ENCODE peak calls at places on chromosomes 7 and 10, in four cellular contexts. X is K562, Q is GM12891, F is GM12878. K is an unnamed sample.

GRCh38 chr7:146736446-146737190 is 620.0 kb downstream of the CNTNAP2 start:
- DNase-seq in Q (no peak), F (no peak), X (no peak), K (no peak)

GRCh38 chr10:9757176-9757575 is 1260.5 kb upstream of the CELF2 start:
- DNase-seq in Q (no peak), X (no peak), F (no peak), K (no peak)

GRCh38 chr7:132368246-132368900 is 207.9 kb downstream of the PLXNA4 start:
- DNase-seq in F (no peak), Q (no peak), X (no peak), K (no peak)

GRCh38 chr7:81484266-81484665 is 285.6 kb downstream of the HGF start:
- DNase-seq in Q (no peak), F (no peak), X (no peak), K (no peak)

GRCh38 chr7:99837649-99838361 is 10.0 kb downstream of the CYP3A43 start:
- DNase-seq in X (no peak), Q (peak; percentile 11), F (peak; percentile 36), K (no peak)

GRCh38 chr10:87706731-87707130 is 47.1 kb downstream of the PAPSS2 start:
- DNase-seq in F (no peak), X (no peak), Q (no peak), K (no peak)

GRCh38 chr7:116752305-116753074 is 80.5 kb downstream of the MET start:
- DNase-seq in F (no peak), X (no peak), Q (no peak), K (no peak)

GRCh38 chr7:91164948-91165845 is 99.0 kb upstream of the FZD1 start:
- DNase-seq in Q (peak; percentile 13), F (peak; percentile 24), X (no peak), K (peak; percentile 45)

GRCh38 chr7:140972876-140973829 is 41.6 kb downstream of the MRPS33 start:
- DNase-seq in X (no peak), F (no peak), Q (no peak), K (no peak)

GRCh38 chr10:73584737-73585136 is 6.4 kb downstream of the USP54 start:
- DNase-seq in X (no peak), Q (no peak), F (no peak), K (no peak)

GRCh38 chr10:72229261-72230251 is 13.5 kb upstream of the ASCC1 start:
- DNase-seq in X (no peak), Q (no peak), F (no peak), K (no peak)

GRCh38 chr7:135719688-135720087 is 8.3 kb downstream of the SLC13A4 start:
- DNase-seq in X (no peak), F (no peak), Q (no peak), K (no peak)

GRCh38 chr10:43707755-43708154 is 59.1 kb upstream of the ZNF32 start:
- DNase-seq in X (no peak), Q (no peak), F (no peak), K (no peak)

GRCh38 chr10:111146025-111146640 is 69.3 kb downstream of the ADRA2A start:
- DNase-seq in F (no peak), Q (no peak), X (no peak), K (no peak)

GRCh38 chr7:32036557-32036956 is 33.6 kb downstream of the PDE1C start:
- DNase-seq in F (no peak), Q (no peak), X (no peak), K (no peak)

GRCh38 chr10:90701428-90701827 is 156.4 kb downstream of the HTR7 start:
- DNase-seq in X (no peak), F (no peak), Q (no peak), K (no peak)

GRCh38 chr7:101985646-101986199 is 168.3 kb downstream of the CUX1 start:
- DNase-seq in X (no peak), F (no peak), Q (no peak), K (no peak)

GRCh38 chr7:138089080-138089901 is 13.0 kb downstream of the AKR1D1 start:
- DNase-seq in F (no peak), Q (no peak), X (no peak), K (peak; percentile 54)

GRCh38 chr10:111593578-111593977 is 516.7 kb downstream of the ADRA2A start:
- DNase-seq in Q (no peak), X (no peak), F (no peak), K (no peak)

GRCh38 chr7:55305130-55305529 is 60.0 kb upstream of the LANCL2 start:
- DNase-seq in F (no peak), X (no peak), Q (no peak), K (no peak)

GRCh38 chr7:65840446-65840845 is 32.4 kb upstream of the VKORC1L1 start:
- DNase-seq in Q (peak; percentile 39), X (no peak), F (peak; percentile 39), K (no peak)

GRCh38 chr10:120783901-120784300 is 67.3 kb upstream of the WDR11 start:
- DNase-seq in Q (no peak), F (no peak), X (no peak), K (no peak)

GRCh38 chr10:92238586-92239098 is 52.2 kb downstream of the CPEB3 start:
- DNase-seq in Q (no peak), F (no peak), X (peak; percentile 55), K (no peak)

GRCh38 chr7:36283171-36283570 is 106.5 kb upstream of the ANLN start:
- DNase-seq in F (no peak), Q (no peak), X (no peak), K (no peak)

GRCh38 chr7:50164552-50165220 is 71.6 kb upstream of the ZPBP start:
- DNase-seq in Q (no peak), F (no peak), X (no peak), K (no peak)

GRCh38 chr10:13180788-13181187 is 19.4 kb downstream of the MCM10 start:
- DNase-seq in F (peak; percentile 21), X (no peak), Q (no peak), K (no peak)

GRCh38 chr10:69645751-69646687 is 16.0 kb downstream of the FAM241B start:
- DNase-seq in F (no peak), Q (no peak), X (no peak), K (no peak)

GRCh38 chr7:142431491-142431890 is 173.6 kb upstream of the PRSS58 start:
- DNase-seq in X (no peak), Q (no peak), F (no peak), K (no peak)

GRCh38 chr7:97430001-97430400 is 301.9 kb upstream of the TAC1 start:
- DNase-seq in Q (no peak), X (no peak), F (no peak), K (no peak)

GRCh38 chr7:79454325-79454960 is 976 bp upstream of the MAGI2 start:
- DNase-seq in Q (no peak), X (no peak), F (no peak), K (no peak)

GRCh38 chr7:46747869-46748576 is 827.0 kb upstream of the IGFBP3 start:
- DNase-seq in X (no peak), Q (no peak), F (no peak), K (no peak)

GRCh38 chr10:49172204-49173132 is 15.7 kb downstream of the TMEM273 start:
- DNase-seq in F (no peak), X (peak; percentile 58), Q (no peak), K (no peak)

GRCh38 chr10:128536259-128536658 is 410.0 kb upstream of the MKI67 start:
- DNase-seq in F (no peak), X (no peak), Q (no peak), K (no peak)

DNA sequence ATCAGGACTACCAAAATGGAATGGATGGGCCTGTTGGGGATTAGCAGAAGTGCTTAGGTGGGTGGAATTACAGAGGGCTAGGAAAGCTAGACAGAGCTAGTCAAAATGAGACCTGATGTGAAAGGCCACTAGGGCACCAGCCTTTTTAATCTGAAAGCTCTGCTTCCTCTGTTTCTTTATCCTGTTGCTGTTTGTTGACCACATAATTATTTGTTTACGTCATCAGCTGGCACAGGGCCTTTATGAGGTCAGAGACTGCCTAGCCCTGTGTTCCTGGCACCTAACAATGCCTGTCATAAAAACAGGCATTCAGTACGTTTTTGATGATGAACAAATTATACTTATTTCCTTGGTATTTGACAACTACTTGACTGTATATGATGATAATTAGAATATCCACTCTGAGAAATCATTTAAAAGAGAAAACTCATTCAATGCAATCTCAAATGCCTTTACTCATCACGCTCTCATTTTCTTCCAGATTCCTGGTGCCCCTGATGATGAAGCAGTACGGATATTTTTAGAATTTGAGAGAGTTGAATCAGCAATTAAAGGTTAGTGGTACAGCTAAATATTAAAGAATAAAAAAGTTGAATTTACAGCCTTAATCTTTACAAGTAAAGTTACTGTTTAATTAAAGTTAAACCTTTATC is 26.1 kb downstream of the RBM17 start:
- DNase-seq in Q (no peak), X (no peak), F (no peak), K (no peak)
- TF ChIP-seq SPI1 in Q (peak; percentile 24), X (no peak), F (no peak), K (no peak)

GRCh38 chr7:71718563-71718962 is 586.6 kb downstream of the GALNT17 start:
- DNase-seq in F (no peak), X (no peak), Q (no peak), K (no peak)
- TF ChIP-seq SPI1 in F (no peak), X (no peak), Q (no peak), K (no peak)

GRCh38 chr10:30637881-30638467 is 8.4 kb upstream of the LYZL2 start:
- DNase-seq in Q (no peak), X (no peak), F (no peak), K (no peak)

GRCh38 chr10:30645340-30645827 is 15.8 kb upstream of the LYZL2 start:
- DNase-seq in Q (no peak), X (no peak), F (no peak), K (no peak)

GRCh38 chr10:30639946-30640786 is 10.6 kb upstream of the LYZL2 start:
- DNase-seq in X (peak; percentile 37), F (no peak), Q (no peak), K (peak; percentile 8)
- TF ChIP-seq SPI1 in X (peak; percentile 43), F (no peak), Q (no peak), K (no peak)

GRCh38 chr7:19522486-19522885 is 186.4 kb downstream of the POLR1F start:
- DNase-seq in X (no peak), F (no peak), Q (no peak), K (no peak)
- TF ChIP-seq SPI1 in X (no peak), F (no peak), Q (no peak), K (no peak)

DNA sequence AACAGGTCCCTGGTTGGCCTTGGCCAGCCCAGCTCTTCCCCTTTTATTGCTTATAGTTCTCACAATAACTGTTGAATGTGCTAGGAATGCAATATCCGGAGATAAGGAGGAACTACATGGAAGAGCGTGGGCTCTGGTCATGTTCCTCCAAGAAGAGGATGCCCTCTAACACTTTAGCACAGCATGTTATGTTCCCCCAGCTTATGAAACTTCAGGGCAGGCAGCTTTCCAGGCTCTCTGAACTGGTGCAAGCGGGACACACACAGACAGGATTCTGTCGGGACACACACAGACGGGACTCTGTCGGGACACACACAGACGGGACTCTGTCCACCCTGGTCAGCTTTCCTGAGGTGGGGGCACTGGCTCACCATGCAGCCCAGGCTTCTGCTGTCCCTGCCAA is 141.6 kb downstream of the PKD1L1 start:
- DNase-seq in X (no peak), F (no peak), Q (no peak), K (no peak)
- TF ChIP-seq SPI1 in X (no peak), F (no peak), Q (no peak), K (peak; percentile 40)

DNA sequence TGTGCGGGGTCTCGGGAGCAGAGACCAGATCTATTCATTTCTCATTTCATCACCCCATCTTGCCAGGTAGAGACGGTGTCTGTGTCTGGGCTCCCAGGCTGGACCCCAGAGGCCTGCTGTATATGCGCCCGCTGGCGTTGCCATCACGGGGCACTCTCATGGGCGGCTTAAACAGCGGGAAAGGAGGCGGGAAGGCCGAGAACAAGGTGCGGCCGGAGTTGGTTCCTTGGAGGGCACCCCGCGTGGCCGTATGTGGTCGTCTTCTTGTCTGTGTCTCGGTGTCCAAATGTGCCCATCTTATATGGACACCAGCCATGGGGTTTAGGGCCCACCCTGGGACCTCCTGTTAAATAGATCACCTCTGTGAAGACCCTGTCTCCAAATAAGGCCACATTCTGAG is 2.1 kb upstream of the CFAP46 start:
- DNase-seq in Q (no peak), F (no peak), X (no peak), K (no peak)
- TF ChIP-seq SPI1 in Q (no peak), F (no peak), X (no peak), K (no peak)

GRCh38 chr7:150849204-150849775 is 3.0 kb upstream of the AOC1 start:
- DNase-seq in X (no peak), Q (no peak), F (no peak), K (no peak)
- TF ChIP-seq SPI1 in X (no peak), Q (no peak), F (no peak), K (no peak)